ENCODE peak calls at places on chromosomes 3 and 15, in eight cellular contexts. N is mucosa of gallbladder; R is central memory CD4-positive, alpha-beta T cell; B is kidney epithelial cell; Y is dermis microvascular lymphatic vessel endothelial cell; H is GM12878; E is RPMI8226; C is NCI-H748 treated with DMSO at 0.1 percent for 48 hours. S is an unnamed sample.

GRCh38 chr3:49720383-49721164 is 1.1 kb upstream of the AMIGO3 start:
- DNase-seq in B (no peak), H (no peak), E (no peak), N (no peak), R (no peak), Y (no peak), C (no peak), S (no peak)

GRCh38 chr15:93170320-93170719 is 81.3 kb upstream of the RGMA start:
- DNase-seq in B (no peak), Y (no peak), R (no peak), E (no peak), H (no peak), C (no peak), N (no peak), S (no peak)

GRCh38 chr15:64232400-64232799 is 69.6 kb upstream of the PPIB start:
- DNase-seq in Y (peak), R (no peak), H (no peak), B (peak), E (no peak), N (no peak), C (no peak), S (peak)

GRCh38 chr3:16513141-16514020 is at the start of gene RFTN1:
- DNase-seq in Y (peak), C (no peak), B (no peak), H (no peak), R (peak), E (peak), N (peak), S (no peak)

GRCh38 chr15:48693474-48693873 is 48.0 kb upstream of the FBN1 start:
- DNase-seq in H (no peak), C (no peak), E (no peak), R (no peak), N (no peak), B (no peak), Y (no peak), S (no peak)

GRCh38 chr3:194296448-194296831 is 54.7 kb downstream of the CPN2 start:
- DNase-seq in B (peak), Y (peak), R (no peak), C (no peak), E (no peak), N (peak), H (no peak), S (peak)

GRCh38 chr3:182879031-182879611 is 85.8 kb downstream of the ATP11B start:
- DNase-seq in E (no peak), R (no peak), C (no peak), B (no peak), Y (no peak), H (no peak), N (no peak), S (no peak)

GRCh38 chr15:59702351-59702750 is 13.2 kb upstream of the BNIP2 start:
- DNase-seq in H (no peak), R (no peak), B (no peak), E (no peak), C (no peak), Y (no peak), N (no peak), S (no peak)

GRCh38 chr3:191972714-191973398 is 511.9 kb downstream of the PYDC2 start:
- DNase-seq in N (no peak), H (no peak), B (no peak), E (no peak), Y (no peak), R (no peak), C (no peak), S (no peak)

GRCh38 chr15:40282870-40283614 is at the start of gene ANKRD63:
- DNase-seq in E (peak), H (no peak), B (no peak), C (no peak), R (peak), Y (no peak), N (no peak), S (no peak)

GRCh38 chr3:24237971-24238767 is 256.5 kb downstream of the THRB start:
- DNase-seq in H (peak), B (peak), Y (peak), E (peak), N (peak), C (peak), R (peak), S (peak)

GRCh38 chr15:99384992-99385669 is 133.8 kb downstream of the LRRC28 start:
- DNase-seq in Y (no peak), C (no peak), B (no peak), R (no peak), E (no peak), H (no peak), N (no peak), S (no peak)

GRCh38 chr3:33481018-33481621 is 40.9 kb upstream of the UBP1 start:
- DNase-seq in C (no peak), H (no peak), R (no peak), B (no peak), E (no peak), Y (no peak), N (no peak), S (no peak)

GRCh38 chr3:179037361-179037760 is 34.2 kb downstream of the ZMAT3 start:
- DNase-seq in B (peak), E (no peak), R (peak), C (no peak), H (no peak), N (peak), Y (no peak), S (peak)

GRCh38 chr3:8424281-8424680 is 77.3 kb upstream of the LMCD1 start:
- DNase-seq in Y (no peak), N (no peak), C (no peak), E (no peak), R (no peak), B (no peak), H (no peak), S (no peak)

GRCh38 chr3:192553707-192554106 is 173.6 kb downstream of the FGF12 start:
- DNase-seq in Y (no peak), R (no peak), H (no peak), C (no peak), E (no peak), B (no peak), N (no peak), S (no peak)

GRCh38 chr15:101133751-101134261 is 118.0 kb downstream of the CHSY1 start:
- DNase-seq in R (no peak), E (no peak), N (no peak), Y (no peak), C (no peak), H (no peak), B (no peak), S (no peak)

GRCh38 chr3:40237892-40238571 is 71.5 kb upstream of the EIF1B start:
- DNase-seq in R (no peak), N (no peak), C (no peak), Y (no peak), H (no peak), B (no peak), E (no peak), S (peak)

GRCh38 chr15:28955160-28955502 is 69.4 kb downstream of the APBA2 start:
- DNase-seq in B (peak), Y (peak), H (peak), N (no peak), R (no peak), E (peak), C (no peak), S (no peak)

GRCh38 chr3:110974902-110975301 is 96.7 kb upstream of the NECTIN3 start:
- DNase-seq in E (no peak), R (no peak), B (no peak), H (no peak), Y (no peak), N (no peak), C (no peak), S (no peak)

S was measured in epithelial cell of proximal tubule.